ENCODE peak calls at places on chromosomes 12 and 14, in nine cellular contexts. W is tibial nerve, P is OCI-LY7, H is substantia nigra, G is lung, O is spleen, A is RWPE2, Y is uterus, B is breast epithelium. I is an unnamed sample.

GRCh38 chr12:50221228-50222008 is 54.2 kb upstream of the CERS5 start:
- DNase-seq in W (no peak), O (no peak), A (no peak), G (no peak), B (no peak), H (no peak), Y (no peak), P (peak), I (no peak)

GRCh38 chr14:78737606-78738005 is 567.4 kb downstream of the NRXN3 start:
- DNase-seq in G (no peak), P (no peak), W (no peak), Y (no peak), H (no peak), A (no peak), B (no peak), O (no peak), I (no peak)

GRCh38 chr12:40745386-40745785 is 53.1 kb downstream of the CNTN1 start:
- DNase-seq in O (no peak), A (no peak), B (no peak), H (no peak), G (no peak), Y (no peak), W (no peak), P (peak), I (no peak)

GRCh38 chr12:128795530-128796361 is 28.0 kb downstream of the SLC15A4 start:
- DNase-seq in P (peak), G (no peak), W (no peak), O (peak), H (no peak), A (no peak), B (no peak), Y (no peak), I (no peak)

GRCh38 chr12:51009038-51009437 is 17.1 kb downstream of the SLC11A2 start:
- DNase-seq in A (no peak), P (no peak), O (peak), W (peak), G (peak), Y (no peak), H (peak), B (no peak), I (no peak)

GRCh38 chr14:78327426-78328210 is 157.4 kb downstream of the NRXN3 start:
- DNase-seq in W (no peak), P (no peak), Y (no peak), H (no peak), G (no peak), A (no peak), B (no peak), O (no peak), I (no peak)

GRCh38 chr12:99027491-99027890 is 382.4 kb downstream of the APAF1 start:
- DNase-seq in B (no peak), P (no peak), Y (no peak), W (no peak), O (no peak), H (no peak), A (no peak), G (no peak), I (peak)

GRCh38 chr12:56994231-56994746 is 12.1 kb downstream of the ZBTB39 start:
- DNase-seq in O (peak), A (no peak), G (no peak), P (no peak), B (no peak), W (no peak), H (no peak), Y (no peak), I (no peak)

GRCh38 chr14:22012452-22012851 is 338.8 kb upstream of the OR4E1 start:
- DNase-seq in P (no peak), B (no peak), W (no peak), G (no peak), Y (no peak), A (no peak), H (no peak), O (no peak), I (no peak)

DNA sequence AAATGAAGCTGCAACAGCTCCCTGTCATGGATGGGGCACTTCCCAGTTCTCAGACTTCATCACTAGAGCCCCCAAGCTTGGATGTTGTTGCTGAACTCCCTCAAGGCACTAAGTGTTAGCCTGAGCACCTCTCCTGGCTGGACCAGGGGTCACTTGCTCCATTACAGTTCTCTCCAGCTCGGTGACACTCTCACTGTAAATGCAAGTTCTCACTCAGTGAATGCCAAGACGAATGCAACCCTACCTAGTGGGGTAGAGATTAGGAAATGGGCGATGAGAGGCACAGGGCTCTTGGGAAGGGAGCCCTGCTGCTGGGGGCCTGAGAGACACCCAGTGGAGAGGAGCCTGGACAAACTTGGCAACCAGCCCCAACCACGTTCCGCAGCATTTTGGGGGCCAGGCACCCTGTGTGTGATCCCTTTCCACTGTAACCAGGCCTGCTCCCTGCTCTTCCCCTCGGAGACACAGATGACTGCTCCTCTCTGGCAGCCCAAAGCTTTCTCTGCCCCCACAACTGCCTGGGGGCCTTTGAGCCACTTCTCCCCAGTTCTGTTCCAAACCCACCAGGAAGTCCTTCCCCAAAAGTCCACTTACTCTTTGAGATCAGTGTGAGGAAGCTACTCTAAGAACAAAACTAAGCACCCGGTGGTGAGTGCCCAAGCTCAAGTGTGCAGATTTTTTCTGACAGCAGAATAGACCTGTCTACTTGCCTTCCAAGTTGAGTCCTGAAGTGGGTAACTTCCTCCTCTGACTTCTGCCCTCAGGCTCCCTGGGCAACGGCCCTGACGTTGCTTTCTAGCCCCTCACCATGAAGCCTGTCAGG is 8.0 kb upstream of the SELPLG start:
- DNase-seq in H (no peak), A (no peak), O (peak), Y (no peak), B (no peak), G (no peak), P (peak), W (no peak), I (no peak)
- H3K27ac ChIP-seq in H (peak), A (no peak), O (peak), Y (peak), B (peak), G (no peak), P (peak), W (peak), I (no peak)

GRCh38 chr12:113327000-113327399 is 7.9 kb downstream of the SLC8B1 start:
- DNase-seq in B (no peak), H (no peak), G (no peak), P (no peak), A (no peak), O (no peak), W (no peak), Y (no peak), I (no peak)
- H3K27ac ChIP-seq in B (no peak), H (no peak), G (peak), P (no peak), A (no peak), O (peak), W (peak), Y (peak), I (no peak)

GRCh38 chr14:31943217-31943616 is 133.9 kb upstream of the ARHGAP5 start:
- DNase-seq in H (no peak), Y (no peak), G (no peak), P (no peak), W (no peak), A (no peak), B (no peak), O (no peak), I (no peak)

GRCh38 chr14:31945074-31945613 is 132.0 kb upstream of the ARHGAP5 start:
- DNase-seq in Y (no peak), G (no peak), P (peak), A (no peak), H (no peak), O (no peak), B (no peak), W (no peak), I (no peak)

GRCh38 chr14:31943861-31944255 is 133.2 kb upstream of the ARHGAP5 start:
- DNase-seq in G (no peak), A (no peak), Y (no peak), H (no peak), P (no peak), O (no peak), W (no peak), B (no peak), I (no peak)

GRCh38 chr14:31945701-31946100 is 131.4 kb upstream of the ARHGAP5 start:
- DNase-seq in P (no peak), B (no peak), H (no peak), A (no peak), Y (no peak), G (no peak), O (no peak), W (no peak), I (no peak)

DNA sequence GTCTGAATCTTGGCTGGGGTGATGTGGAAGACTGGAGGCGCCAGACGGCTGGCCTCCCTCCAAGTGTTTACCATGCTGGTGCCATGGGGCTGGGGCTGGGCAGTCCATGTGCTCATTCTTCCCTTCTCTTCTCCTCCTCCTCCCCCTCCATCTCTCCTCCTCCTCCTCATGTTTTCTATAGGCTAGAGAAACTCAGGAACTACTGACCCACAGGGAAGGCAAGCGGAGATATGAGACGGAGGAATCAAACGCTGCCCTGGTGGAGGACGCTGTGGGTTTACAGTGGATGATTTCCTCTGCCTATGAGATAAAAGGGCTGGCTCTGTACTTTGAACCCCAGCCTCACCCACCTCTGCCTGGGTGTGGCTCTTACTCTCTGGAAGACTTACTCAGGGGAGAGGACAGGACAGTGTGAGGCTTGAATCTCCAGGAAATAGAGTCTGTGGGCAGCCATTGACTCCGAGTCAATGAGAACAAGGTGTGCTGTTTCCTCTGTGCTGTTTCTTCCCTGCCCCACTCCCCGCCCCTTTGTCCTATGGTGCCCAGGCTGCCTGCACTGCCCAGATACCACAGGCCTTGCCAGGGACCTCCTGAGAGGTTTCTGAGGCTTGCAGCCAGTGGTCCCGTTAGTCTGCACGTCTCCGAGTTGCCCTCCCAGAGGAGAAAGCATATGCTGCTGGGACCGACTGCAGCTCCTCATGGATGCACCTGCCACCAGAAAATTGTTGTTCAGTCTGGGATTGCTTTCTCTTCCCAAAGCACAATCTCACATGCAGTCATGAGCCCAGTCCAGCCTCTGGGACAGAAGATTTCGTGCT is 132.6 kb upstream of the ARHGAP5 start:
- DNase-seq in A (no peak), P (no peak), W (no peak), Y (no peak), G (no peak), O (no peak), B (no peak), H (no peak), I (no peak)
- H3K27ac ChIP-seq in A (no peak), P (no peak), W (no peak), Y (no peak), G (no peak), O (peak), B (no peak), H (no peak), I (peak)

DNA sequence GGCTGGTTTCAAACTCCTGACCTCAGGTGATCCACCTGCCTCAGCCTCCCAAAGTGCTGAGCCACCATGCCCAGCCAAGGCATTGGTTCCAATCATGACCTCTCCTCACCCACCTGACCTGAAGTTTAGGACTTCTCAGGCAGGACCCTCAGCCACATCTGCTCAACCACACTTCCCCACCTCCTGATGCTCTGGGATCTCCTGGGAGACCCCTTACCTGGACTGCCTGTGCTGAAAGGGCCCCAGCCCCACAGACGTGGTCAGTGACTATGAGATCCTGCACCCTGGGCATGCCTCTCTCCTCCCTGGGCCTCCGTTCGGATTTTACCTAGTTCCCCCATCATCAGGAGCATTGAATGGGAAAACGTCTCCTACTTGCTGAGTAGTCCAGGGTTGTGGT is 18.0 kb downstream of the GSC start:
- DNase-seq in P (no peak), A (no peak), O (peak), B (no peak), W (no peak), H (no peak), Y (no peak), G (no peak), I (no peak)
- H3K27ac ChIP-seq in P (no peak), A (no peak), O (no peak), B (peak), W (peak), H (no peak), Y (no peak), G (no peak), I (no peak)

I was measured in epithelial cell of prostate.